ENCODE peak calls at places on chromosomes 13 and 19, in ten cellular contexts. Y, B, E, M, P, N, I, K, D and C are unnamed samples.

GRCh38 chr19:40519352-40520322 is 52.8 kb downstream of the SPTBN4 start:
- DNase-seq in M (peak; percentile 49), K (no peak), P (no peak), E (no peak), I (no peak), N (peak; percentile 19), B (no peak), D (peak; percentile 8), Y (no peak), C (no peak)

GRCh38 chr13:20249913-20250312 is 17.8 kb upstream of the GJB6 start:
- DNase-seq in Y (no peak), B (no peak), N (no peak), K (no peak), E (no peak), I (no peak), D (no peak), M (no peak), P (no peak), C (no peak)

GRCh38 chr13:97367427-97367826 is 66.5 kb upstream of the RAP2A start:
- DNase-seq in P (no peak), D (no peak), K (no peak), M (peak; percentile 42), B (no peak), I (no peak), Y (no peak), E (no peak), N (no peak), C (peak; percentile 71)

GRCh38 chr19:23406716-23407115 is 11.4 kb upstream of the ZNF91 start:
- DNase-seq in M (no peak), Y (no peak), P (no peak), B (no peak), E (no peak), K (no peak), I (no peak), D (no peak), N (no peak), C (no peak)

GRCh38 chr19:15977690-15978089 is 28.9 kb downstream of the OR10H4 start:
- DNase-seq in K (no peak), B (no peak), E (no peak), P (no peak), D (no peak), I (no peak), M (no peak), Y (no peak), N (no peak), C (no peak)

GRCh38 chr13:73235385-73235784 is 176.6 kb downstream of the KLF5 start:
- DNase-seq in B (no peak), M (no peak), D (no peak), I (no peak), Y (no peak), P (no peak), N (no peak), K (no peak), E (no peak), C (no peak)

GRCh38 chr19:29625316-29625715 is 19.2 kb downstream of the POP4 start:
- DNase-seq in I (no peak), B (no peak), M (no peak), D (no peak), P (no peak), K (no peak), N (no peak), Y (no peak), E (no peak), C (no peak)

GRCh38 chr19:39223703-39224279 is 19.7 kb upstream of the SYCN start:
- DNase-seq in P (no peak), E (no peak), B (no peak), Y (no peak), M (peak; percentile 65), I (no peak), N (peak; percentile 20), D (no peak), K (no peak), C (no peak)

GRCh38 chr13:32471187-32471922 is 43.4 kb upstream of the N4BP2L1 start:
- DNase-seq in Y (no peak), K (peak; percentile 37), I (no peak), D (no peak), P (no peak), E (no peak), M (no peak), N (no peak), B (no peak), C (peak; percentile 42)

GRCh38 chr19:28694812-28695211 is 518.1 kb downstream of the UQCRFS1 start:
- DNase-seq in E (no peak), N (no peak), P (no peak), I (no peak), B (no peak), K (no peak), Y (no peak), M (no peak), D (no peak), C (no peak)